ENCODE peak calls at places on chromosomes 11 and 22, in six cellular contexts. C, Q, E, H, R and M are unnamed samples.

GRCh38 chr11:114564836-114565235 is 5.2 kb upstream of the NXPE1 start:
- DNase-seq in E (no peak), Q (no peak), H (no peak), C (no peak), R (no peak), M (no peak)

GRCh38 chr11:47918882-47919495 is 61.4 kb upstream of the PTPRJ start:
- DNase-seq in Q (no peak), H (no peak), R (no peak), E (peak; percentile 61), C (no peak), M (no peak)

GRCh38 chr11:29328961-29329441 is 687.8 kb downstream of the KCNA4 start:
- DNase-seq in Q (peak; percentile 60), H (no peak), C (peak; percentile 46), E (peak; percentile 72), R (no peak), M (no peak)

GRCh38 chr22:50260801-50261614 is 475 bp downstream of the MAPK12 start:
- DNase-seq in R (no peak), E (peak; percentile 85), H (no peak), C (peak; percentile 73), Q (peak; percentile 84), M (no peak)

GRCh38 chr22:44603774-44604173 is 98.2 kb upstream of the PRR5 start:
- DNase-seq in C (no peak), H (no peak), E (no peak), Q (no peak), R (no peak), M (no peak)

GRCh38 chr11:27358306-27358705 is 4.7 kb downstream of the CCDC34 start:
- DNase-seq in E (peak; percentile 70), H (no peak), Q (no peak), R (no peak), C (no peak), M (no peak)

GRCh38 chr11:59145534-59145933 is 2.9 kb downstream of the FAM111A start:
- DNase-seq in E (peak; percentile 92), Q (no peak), R (no peak), C (no peak), H (no peak), M (no peak)

GRCh38 chr11:1546536-1547466 is 25.3 kb downstream of the DUSP8 start:
- DNase-seq in H (no peak), E (peak; percentile 72), R (no peak), Q (peak; percentile 78), C (peak; percentile 87), M (peak; percentile 92)

GRCh38 chr22:41274856-41275255 is 11.1 kb downstream of the RANGAP1 start:
- DNase-seq in E (no peak), H (no peak), R (no peak), Q (no peak), C (no peak), M (peak; percentile 65)

GRCh38 chr11:74707602-74708510 is 23.4 kb downstream of the CHRDL2 start:
- DNase-seq in Q (no peak), E (no peak), H (no peak), R (no peak), C (no peak), M (no peak)

GRCh38 chr11:122267602-122268001 is 151.6 kb upstream of the BLID start:
- DNase-seq in E (peak; percentile 87), Q (no peak), C (no peak), R (no peak), H (no peak), M (no peak)

GRCh38 chr11:7520981-7521487 is 7.2 kb downstream of the PPFIBP2 start:
- DNase-seq in E (no peak), R (no peak), C (no peak), H (no peak), Q (peak; percentile 86), M (no peak)

GRCh38 chr11:13375798-13376197 is 87.2 kb downstream of the BTBD10 start:
- DNase-seq in E (no peak), R (no peak), H (no peak), Q (no peak), C (no peak), M (no peak)

GRCh38 chr11:66281001-66281400 is 3.0 kb downstream of the CNIH2 start:
- DNase-seq in E (peak; percentile 47), Q (no peak), H (no peak), R (no peak), C (no peak), M (no peak)

GRCh38 chr22:31139866-31140716 is at the start of gene PLA2G3:
- DNase-seq in R (no peak), C (peak; percentile 94), H (no peak), Q (peak; percentile 67), E (peak; percentile 33), M (no peak)

GRCh38 chr11:14424096-14424495 is 65.1 kb upstream of the RRAS2 start:
- DNase-seq in C (no peak), Q (no peak), R (no peak), H (no peak), E (peak; percentile 78), M (no peak)

GRCh38 chr11:34339149-34340064 is 18.4 kb downstream of the ABTB2 start:
- DNase-seq in R (peak; percentile 23), C (no peak), Q (no peak), E (peak; percentile 15), H (peak; percentile 54), M (no peak)

GRCh38 chr22:20246368-20247009 is 21.6 kb downstream of the RTN4R start:
- DNase-seq in C (peak; percentile 65), H (no peak), E (no peak), Q (no peak), R (no peak), M (no peak)

GRCh38 chr11:5696210-5696609 is 6.6 kb downstream of the TRIM22 start:
- DNase-seq in Q (no peak), E (no peak), C (no peak), R (no peak), H (no peak), M (no peak)
- H3K27ac ChIP-seq in Q (no peak overlapping the region), E (no peak overlapping the region), C (no peak overlapping the region), R (no peak overlapping the region), H (no peak overlapping the region), M (no peak overlapping the region)

GRCh38 chr22:27867958-27868737 is 50.9 kb downstream of the PITPNB start:
- DNase-seq in Q (no peak), H (no peak), E (peak; percentile 42), R (no peak), C (no peak), M (no peak)
- H3K27ac ChIP-seq in Q (no peak overlapping the region), H (peak overlapping the region; percentile 87), E (peak overlapping the region; percentile 98), R (no peak overlapping the region), C (no peak overlapping the region), M (no peak overlapping the region)

DNA sequence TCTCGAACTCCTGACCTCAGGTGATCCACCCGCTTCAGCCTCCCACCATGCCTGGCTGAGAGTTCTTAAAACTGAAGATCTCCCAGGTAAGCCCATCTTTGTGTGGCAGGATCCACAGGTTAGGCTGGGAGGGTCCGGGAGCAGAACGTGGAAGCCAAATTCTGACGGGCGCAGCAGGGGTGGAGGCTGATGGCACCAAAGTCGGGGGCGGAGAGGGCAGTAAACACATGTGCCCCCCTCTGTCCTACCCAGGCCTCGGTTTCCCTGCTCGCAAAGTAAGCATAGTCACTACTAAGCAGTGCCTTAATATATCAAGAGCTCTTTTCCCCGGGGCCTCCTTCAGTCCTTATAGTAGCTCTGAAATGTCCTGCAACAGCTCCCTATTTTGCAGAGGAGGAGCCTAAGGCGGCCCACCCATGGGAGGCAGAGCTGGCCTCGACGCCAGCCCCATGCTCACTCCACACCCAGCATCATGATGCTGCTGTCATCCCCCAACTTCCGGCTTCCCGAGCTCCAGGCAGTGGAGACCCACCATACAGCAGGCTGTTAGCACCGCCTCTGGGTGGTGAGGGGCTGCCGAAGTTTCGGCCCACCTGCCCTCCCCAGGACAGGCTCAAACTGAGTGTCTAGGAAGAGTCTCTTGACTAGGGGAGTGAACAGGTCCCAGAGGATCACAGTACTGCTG is 230.0 kb downstream of the CTTN start:
- DNase-seq in Q (no peak), H (no peak), E (no peak), C (no peak), R (no peak), M (no peak)
- H3K27ac ChIP-seq in Q (no peak overlapping the region), H (no peak overlapping the region), E (no peak overlapping the region), C (no peak overlapping the region), R (no peak overlapping the region), M (no peak overlapping the region)

DNA sequence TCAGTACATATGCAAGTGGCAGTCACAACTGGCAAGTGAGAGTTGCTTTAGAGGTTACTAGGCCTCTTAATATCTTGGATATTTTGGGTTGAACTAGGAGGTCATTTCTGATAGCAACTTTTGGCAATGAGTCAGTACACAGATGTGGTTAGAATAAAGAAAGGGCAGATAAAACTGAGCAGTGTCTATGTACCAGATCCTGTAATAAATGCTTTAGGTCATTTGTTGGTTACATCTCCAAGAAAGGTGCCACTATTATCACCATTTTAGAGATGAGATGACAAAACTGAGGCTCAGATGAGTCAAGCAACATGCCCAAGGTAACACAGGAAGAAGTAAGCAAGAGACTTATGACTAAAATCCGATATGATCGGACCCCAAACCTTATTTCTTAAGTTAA is 25.0 kb downstream of the MAML2 start:
- DNase-seq in R (no peak), C (no peak), H (no peak), Q (no peak), E (no peak), M (no peak)
- H3K27ac ChIP-seq in R (no peak overlapping the region), C (no peak overlapping the region), H (no peak overlapping the region), Q (no peak overlapping the region), E (no peak overlapping the region), M (no peak overlapping the region)